ENCODE peak calls at places on chromosomes 5 and 9, in six cellular contexts. S is AG09309; P is K562; N is HCT116; H is fibroblast of lung; K is CD4-positive, CD25-positive, alpha-beta regulatory T cell. C is an unnamed sample.

GRCh38 chr5:95940758-95941682 is 20.6 kb downstream of the ELL2 start:
- DNase-seq in K (no peak), S (no peak), P (no peak), H (no peak), N (no peak), C (no peak)

GRCh38 chr9:136823136-136824046 is 15.6 kb downstream of the RABL6 start:
- DNase-seq in H (no peak), S (no peak), P (no peak), N (no peak), K (no peak), C (no peak)

GRCh38 chr9:124420991-124421543 is 5.8 kb upstream of the PSMB7 start:
- DNase-seq in S (no peak), H (no peak), N (no peak), P (no peak), K (no peak), C (peak)

GRCh38 chr9:93077811-93078210 is 18.2 kb upstream of the CARD19 start:
- DNase-seq in K (no peak), S (no peak), P (no peak), H (no peak), N (no peak), C (no peak)

GRCh38 chr5:74266836-74267235 is 373.7 kb downstream of the ENC1 start:
- DNase-seq in N (no peak), K (no peak), S (no peak), H (no peak), P (no peak), C (no peak)

GRCh38 chr5:53262348-53262970 is 152.9 kb upstream of the MOCS2 start:
- DNase-seq in N (peak), K (no peak), H (peak), S (no peak), P (peak), C (peak)

GRCh38 chr5:169648725-169649124 is 11.7 kb downstream of the DOCK2 start:
- DNase-seq in H (no peak), N (no peak), K (no peak), P (no peak), S (no peak), C (no peak)

GRCh38 chr9:92173318-92173717 is 58.1 kb upstream of the SPTLC1 start:
- DNase-seq in P (no peak), N (no peak), S (no peak), H (no peak), K (no peak), C (peak)

GRCh38 chr5:10479226-10479721 is 37.6 kb downstream of the ROPN1L start:
- DNase-seq in P (no peak), S (no peak), K (no peak), H (peak), N (no peak), C (no peak)

GRCh38 chr5:95390812-95391492 is at the start of gene FAM81B:
- DNase-seq in H (no peak), N (no peak), S (no peak), K (no peak), P (no peak), C (no peak)

GRCh38 chr5:7762267-7762666 is 88.7 kb downstream of the CFAP90 start:
- DNase-seq in N (no peak), S (no peak), P (no peak), H (no peak), K (no peak), C (peak)

GRCh38 chr5:144017631-144018030 is 152.8 kb downstream of the YIPF5 start:
- DNase-seq in K (no peak), N (no peak), S (no peak), P (no peak), H (no peak), C (no peak)

GRCh38 chr5:50963647-50964584 is 297.5 kb downstream of the PARP8 start:
- DNase-seq in S (no peak), N (no peak), P (no peak), H (no peak), K (no peak), C (no peak)

GRCh38 chr5:173909205-173909604 is 21.1 kb downstream of the CPEB4 start:
- DNase-seq in H (no peak), S (no peak), P (no peak), K (no peak), N (no peak), C (no peak)

GRCh38 chr9:23556459-23556858 is 269.6 kb downstream of the ELAVL2 start:
- DNase-seq in S (no peak), P (no peak), N (no peak), K (no peak), H (no peak), C (no peak)

GRCh38 chr9:8179381-8180053 is 379.9 kb upstream of the DMAC1 start:
- DNase-seq in H (no peak), S (no peak), K (no peak), P (no peak), N (no peak), C (no peak)

GRCh38 chr9:114216081-114216480 is 60.7 kb downstream of the COL27A1 start:
- DNase-seq in P (no peak), H (peak), N (no peak), S (no peak), K (no peak), C (no peak)

GRCh38 chr5:54024466-54024865 is 285.9 kb downstream of the ARL15 start:
- DNase-seq in S (peak), P (no peak), N (no peak), K (no peak), H (peak), C (no peak)

GRCh38 chr5:138650196-138650595 is 75.0 kb upstream of the HSPA9 start:
- DNase-seq in N (no peak), P (no peak), K (no peak), S (no peak), H (no peak), C (peak)

GRCh38 chr5:138650999-138651766 is 76.0 kb upstream of the HSPA9 start:
- DNase-seq in P (no peak), H (no peak), N (no peak), S (no peak), K (no peak), C (no peak)

GRCh38 chr5:138648841-138649240 is 73.6 kb upstream of the HSPA9 start:
- DNase-seq in P (no peak), K (no peak), H (no peak), N (no peak), S (no peak), C (no peak)

GRCh38 chr5:138649316-138649720 is 74.1 kb upstream of the HSPA9 start:
- DNase-seq in K (no peak), H (no peak), P (no peak), S (no peak), N (no peak), C (peak)

GRCh38 chr5:138649775-138650174 is 74.6 kb upstream of the HSPA9 start:
- DNase-seq in P (no peak), S (no peak), N (no peak), K (no peak), H (no peak), C (peak)
- H3K4me3 ChIP-seq in P (no peak), S (no peak), N (no peak), K (no peak), H (no peak), C (no peak)

DNA sequence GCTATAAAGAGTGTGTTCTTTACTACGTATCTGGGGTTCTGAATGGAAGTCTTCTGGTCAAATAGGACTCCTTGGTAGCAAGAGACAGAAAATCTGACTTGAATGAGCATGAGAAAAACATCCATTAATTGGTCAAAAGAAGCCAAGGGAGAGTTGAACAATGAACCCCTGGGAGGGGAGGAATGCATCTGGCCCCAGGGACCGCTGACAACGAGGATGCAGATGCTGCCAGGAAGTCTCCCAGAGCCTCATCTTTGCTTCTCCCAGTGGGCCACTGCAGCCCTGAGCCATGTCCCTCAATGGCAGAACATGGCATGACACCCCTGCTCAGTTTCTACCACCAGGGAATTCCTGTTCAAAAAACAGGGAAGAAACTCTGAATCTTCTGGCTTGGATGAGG is 50.5 kb upstream of the ICE1 start:
- DNase-seq in P (no peak), N (no peak), S (no peak), K (no peak), H (no peak), C (no peak)
- H3K4me3 ChIP-seq in P (no peak), N (no peak), S (no peak), K (no peak), H (no peak), C (no peak)

GRCh38 chr5:152592416-152592815 is 187.3 kb upstream of the NMUR2 start:
- DNase-seq in K (no peak), H (no peak), S (no peak), P (no peak), N (no peak), C (no peak)
- H3K4me3 ChIP-seq in K (no peak), H (no peak), S (no peak), P (no peak), N (no peak), C (no peak)

GRCh38 chr5:157651623-157652376 is 438 bp downstream of the SOX30 start:
- DNase-seq in H (peak), K (peak), S (no peak), P (no peak), N (no peak), C (peak)
- H3K4me3 ChIP-seq in H (no peak), K (peak), S (peak), P (no peak), N (no peak), C (peak)

GRCh38 chr5:42989198-42989597 is 50.9 kb downstream of the ANXA2R start:
- DNase-seq in S (no peak), K (peak), H (no peak), P (no peak), N (no peak), C (no peak)
- H3K4me3 ChIP-seq in S (no peak), K (peak), H (no peak), P (no peak), N (no peak), C (no peak)

GRCh38 chr5:43019293-43019614 is 20.9 kb downstream of the ANXA2R start:
- DNase-seq in K (no peak), S (no peak), P (no peak), N (no peak), H (no peak), C (no peak)
- H3K4me3 ChIP-seq in K (peak), S (peak), P (no peak), N (peak), H (peak), C (peak)

GRCh38 chr5:76473676-76474075 is 70.6 kb downstream of the IQGAP2 start:
- DNase-seq in K (peak), P (no peak), S (no peak), N (no peak), H (no peak), C (peak)
- H3K4me3 ChIP-seq in K (peak), P (no peak), S (no peak), N (no peak), H (no peak), C (no peak)

DNA sequence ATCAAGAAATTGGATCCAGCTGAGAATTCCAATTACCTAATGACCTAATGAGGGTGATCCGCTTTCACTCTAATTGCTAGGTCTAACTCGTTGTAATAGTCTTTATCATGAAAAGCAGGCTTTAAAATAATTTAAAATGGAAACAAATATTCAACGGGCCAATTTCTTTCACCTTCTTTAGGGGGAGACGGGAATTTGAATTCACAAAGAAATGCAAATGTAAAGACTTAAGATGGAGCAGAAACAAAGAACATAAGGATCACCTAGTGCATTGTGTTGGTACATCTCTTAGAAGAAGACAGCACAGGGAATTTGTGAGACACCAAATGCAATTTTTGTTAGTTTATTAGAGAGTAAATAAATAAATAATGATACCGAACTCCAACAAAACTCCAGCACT is 1.5 kb upstream of the KCNN2 start:
- DNase-seq in H (peak), N (no peak), S (no peak), K (no peak), P (no peak), C (no peak)
- H3K4me3 ChIP-seq in H (no peak), N (no peak), S (no peak), K (no peak), P (no peak), C (no peak)